ENCODE peak calls at places on chromosomes 13 and 19, in seven cellular contexts. A, O, Z, H, C, P and D are unnamed samples.
A peak's percentile ranks its signal among the peaks of the same experiment; 100 is the strongest.

GRCh38 chr13:48570225-48570828 is 37.4 kb upstream of the RCBTB2 start:
- DNase-seq in O (no peak), C (peak; percentile 70), A (no peak), Z (no peak), H (peak; percentile 37), P (no peak), D (no peak)

GRCh38 chr13:57666554-57666953 is 35.0 kb downstream of the PCDH17 start:
- DNase-seq in P (no peak), C (no peak), H (no peak), A (no peak), O (no peak), Z (no peak), D (no peak)

GRCh38 chr19:925087-925911 is 536 bp upstream of the ARID3A start:
- DNase-seq in Z (peak; percentile 90), H (peak; percentile 85), C (peak; percentile 92), A (peak; percentile 73), O (peak; percentile 72), P (peak; percentile 72), D (peak; percentile 94)

GRCh38 chr19:508204-509150 is 1.2 kb downstream of the TPGS1 start:
- DNase-seq in H (peak; percentile 32), P (no peak), C (peak; percentile 66), Z (no peak), A (no peak), O (no peak), D (peak; percentile 87)

GRCh38 chr13:93977986-93978385 is 501.5 kb downstream of the DCT start:
- DNase-seq in O (no peak), Z (no peak), C (no peak), A (no peak), H (no peak), P (no peak), D (no peak)

GRCh38 chr13:50053844-50054243 is 38.6 kb downstream of the KCNRG start:
- DNase-seq in H (no peak), A (no peak), O (no peak), C (no peak), Z (no peak), P (no peak), D (no peak)

GRCh38 chr13:90867336-90867683 is 480.2 kb upstream of the MIR17HG start:
- DNase-seq in P (peak; percentile 33), O (peak; percentile 21), H (peak; percentile 40), A (peak; percentile 40), C (no peak), Z (peak; percentile 67), D (no peak)

GRCh38 chr13:93004919-93005318 is 221.7 kb upstream of the GPC6 start:
- DNase-seq in A (no peak), C (no peak), Z (no peak), O (no peak), P (no peak), H (no peak), D (no peak)

GRCh38 chr19:1673645-1674292 is 21.4 kb upstream of the TCF3 start:
- DNase-seq in Z (no peak), O (no peak), C (no peak), A (no peak), H (no peak), P (no peak), D (no peak)

GRCh38 chr13:61414136-61414535 is 1.5 kb downstream of the PCDH20 start:
- DNase-seq in C (no peak), Z (no peak), H (no peak), O (no peak), A (no peak), P (no peak), D (no peak)

GRCh38 chr13:106176103-106176502 is 359.4 kb downstream of the EFNB2 start:
- DNase-seq in C (no peak), P (no peak), H (no peak), O (no peak), A (no peak), Z (no peak), D (no peak)

GRCh38 chr13:73708393-73708985 is 425.7 kb downstream of the KLF12 start:
- DNase-seq in P (peak; percentile 57), A (peak; percentile 35), Z (peak; percentile 79), C (no peak), O (peak; percentile 24), H (no peak), D (no peak)

GRCh38 chr13:73450583-73450982 is 391.8 kb downstream of the KLF5 start:
- DNase-seq in C (no peak), O (no peak), P (no peak), A (no peak), Z (no peak), H (no peak), D (no peak)

GRCh38 chr13:68369739-68370138 is 1139.6 kb upstream of the PCDH9 start:
- DNase-seq in A (no peak), O (no peak), P (no peak), Z (no peak), H (no peak), C (no peak), D (no peak)

GRCh38 chr13:69970521-69970920 is 137.1 kb upstream of the ATXN8OS start:
- DNase-seq in O (no peak), A (no peak), Z (no peak), H (no peak), P (no peak), C (no peak), D (no peak)

GRCh38 chr13:73803997-73804396 is 330.2 kb downstream of the KLF12 start:
- DNase-seq in A (no peak), O (no peak), Z (no peak), C (no peak), H (no peak), P (no peak), D (no peak)

GRCh38 chr13:106291006-106291405 is 244.5 kb downstream of the EFNB2 start:
- DNase-seq in Z (no peak), A (no peak), O (no peak), P (no peak), H (no peak), C (no peak), D (no peak)

GRCh38 chr19:42176990-42177685 is 40.3 kb downstream of the DEDD2 start:
- DNase-seq in Z (peak; percentile 85), A (no peak), C (peak; percentile 81), O (peak; percentile 42), P (peak; percentile 18), H (peak; percentile 76), D (peak; percentile 95)

GRCh38 chr13:20136781-20137703 is 23.8 kb downstream of the GJA3 start:
- DNase-seq in H (no peak), C (peak; percentile 32), P (no peak), O (no peak), Z (peak; percentile 63), A (no peak), D (no peak)

GRCh38 chr19:33227242-33227650 is 1.6 kb upstream of the SLC7A10 start:
- DNase-seq in Z (no peak), P (no peak), A (no peak), C (no peak), O (no peak), H (no peak), D (no peak)

GRCh38 chr19:35852029-35852780 is at the start of gene NPHS1:
- DNase-seq in P (no peak), A (no peak), C (no peak), Z (no peak), H (no peak), O (no peak), D (no peak)

GRCh38 chr19:35853038-35853756 is 893 bp upstream of the NPHS1 start:
- DNase-seq in H (no peak), O (no peak), P (no peak), Z (no peak), C (no peak), A (no peak), D (no peak)

GRCh38 chr19:35848919-35849505 is 3.3 kb downstream of the NPHS1 start:
- DNase-seq in P (no peak), O (no peak), H (no peak), A (no peak), C (no peak), Z (no peak), D (no peak)

GRCh38 chr19:35848486-35848885 is 3.8 kb downstream of the NPHS1 start:
- DNase-seq in A (no peak), C (no peak), Z (no peak), O (no peak), H (no peak), P (no peak), D (no peak)

DNA sequence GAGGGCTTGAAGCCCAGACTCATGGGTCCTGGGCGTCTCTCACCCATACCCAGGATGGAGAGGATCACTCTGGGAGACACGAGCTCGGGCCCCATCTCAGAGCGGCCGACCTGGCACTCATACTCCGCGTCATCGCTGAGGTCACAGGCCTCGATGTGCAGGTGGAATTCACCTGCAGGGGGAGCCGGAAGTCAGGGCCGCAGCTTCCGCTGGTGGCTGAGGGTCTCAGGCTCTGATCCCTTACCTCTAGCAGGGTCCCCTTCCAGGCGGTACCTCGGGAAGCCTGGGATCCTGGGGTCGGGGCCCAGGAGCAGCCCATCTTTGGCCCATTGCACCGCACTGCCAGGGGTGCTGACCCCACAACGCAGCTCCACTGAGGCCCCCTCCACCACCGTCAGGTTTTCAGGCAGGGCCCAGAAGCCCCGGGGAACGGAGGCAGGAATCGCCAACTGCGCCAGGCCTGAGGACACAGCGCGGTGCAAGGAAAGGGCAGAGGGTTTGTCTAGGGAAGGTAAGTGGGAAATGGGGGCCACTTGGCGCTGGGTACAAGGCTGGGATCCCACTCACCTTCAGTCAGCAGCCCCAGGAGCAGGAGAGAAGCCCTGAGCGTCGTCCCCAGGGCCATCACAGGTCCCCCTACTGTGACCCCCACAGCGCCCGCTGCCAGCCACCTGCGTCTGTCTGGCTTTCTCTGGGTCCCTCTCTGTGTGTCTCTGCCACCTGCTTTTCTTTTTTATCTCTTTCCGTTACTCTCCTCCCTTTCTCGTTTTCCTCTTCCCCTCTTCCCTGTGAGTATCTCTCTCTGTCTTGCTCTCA is 883 bp downstream of the NPHS1 start:
- DNase-seq in P (no peak), A (no peak), O (no peak), C (no peak), Z (no peak), H (no peak), D (no peak)
- TF ChIP-seq CTCF in P (peak; percentile 53), A (no peak), O (no peak), C (no peak), Z (no peak), H (no peak), D (no peak)

GRCh38 chr19:47351545-47351944 is 2.4 kb downstream of the DHX34 start:
- DNase-seq in Z (no peak), H (no peak), C (no peak), O (no peak), P (peak; percentile 41), A (no peak), D (no peak)
- TF ChIP-seq POLR2A in Z (no peak), H (no peak), C (no peak), O (no peak), P (no peak), A (no peak), D (no peak)

DNA sequence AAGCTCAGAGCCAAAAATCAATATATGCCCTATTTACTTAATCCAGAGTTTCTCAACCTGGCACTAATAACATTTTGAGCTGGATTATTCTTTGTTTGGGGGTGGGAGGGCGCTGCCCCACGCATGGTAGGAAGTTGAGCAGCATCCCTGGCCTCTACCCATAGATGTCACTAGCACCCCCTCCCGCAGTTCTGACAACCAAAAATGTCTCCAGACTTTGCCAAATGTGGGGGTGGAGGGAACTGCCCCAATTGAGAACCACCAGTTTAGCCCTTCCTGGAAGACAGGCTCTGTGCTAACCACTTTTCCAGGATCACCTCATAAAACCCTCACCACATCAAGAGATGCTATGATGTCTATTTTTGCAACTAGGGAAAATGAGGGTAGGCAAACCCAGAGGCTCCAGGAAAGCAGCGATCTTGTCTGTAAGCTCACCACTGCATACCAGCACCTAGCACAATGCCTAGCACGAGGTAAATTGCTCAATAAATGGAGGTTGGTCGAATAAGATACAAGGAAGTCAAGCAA is 1.1 kb downstream of the TRIR start:
- DNase-seq in O (no peak), C (no peak), P (no peak), H (no peak), Z (no peak), A (no peak), D (no peak)
- TF ChIP-seq CTCF in O (no peak), C (no peak), P (peak; percentile 51), H (no peak), Z (no peak), A (no peak), D (no peak)

GRCh38 chr13:37059136-37059847 is at the start of gene SUPT20H:
- DNase-seq in Z (peak; percentile 97), A (peak; percentile 89), O (peak; percentile 88), C (peak; percentile 96), H (peak; percentile 96), P (peak; percentile 71), D (peak; percentile 99)
- TF ChIP-seq POLR2A in Z (peak; percentile 88), A (no peak), O (peak; percentile 83), C (peak; percentile 69), H (peak; percentile 86), P (no peak), D (peak; percentile 30)